ENCODE peak calls at places on chromosomes 11 and 22, in five cellular contexts. L is bronchial epithelial cell, U is adrenal gland, G is left cardiac atrium, K is H54. P is an unnamed sample.

GRCh38 chr22:30047364-30047738 is 32.9 kb upstream of the HORMAD2 start:
- DNase-seq in L (no peak), K (no peak), G (no peak), U (no peak), P (no peak)

GRCh38 chr11:576791-577610 is 731 bp downstream of the PHRF1 start:
- DNase-seq in G (no peak), U (no peak), L (no peak), K (no peak), P (no peak)

GRCh38 chr11:88631497-88631896 is 294.0 kb upstream of the CTSC start:
- DNase-seq in G (no peak), L (peak; percentile 66), K (no peak), U (no peak), P (no peak)

GRCh38 chr22:33811208-33811607 is 109.1 kb downstream of the LARGE1 start:
- DNase-seq in L (no peak), K (no peak), G (no peak), U (no peak), P (no peak)

GRCh38 chr11:7520981-7521487 is 7.2 kb downstream of the PPFIBP2 start:
- DNase-seq in G (no peak), K (no peak), U (no peak), L (no peak), P (no peak)

GRCh38 chr11:73072935-73073481 is 69.1 kb downstream of the FCHSD2 start:
- DNase-seq in G (no peak), U (no peak), L (peak; percentile 69), K (no peak), P (peak; percentile 47)

GRCh38 chr11:95256204-95256819 is 25.3 kb upstream of the SESN3 start:
- DNase-seq in G (no peak), K (no peak), L (peak; percentile 25), U (no peak), P (no peak)

GRCh38 chr11:83725161-83725560 is 439.0 kb upstream of the CCDC90B start:
- DNase-seq in L (no peak), K (no peak), G (no peak), U (no peak), P (no peak)

GRCh38 chr11:64713031-64713780 is 9.8 kb downstream of the NRXN2 start:
- DNase-seq in U (no peak), L (peak; percentile 17), G (peak; percentile 39), K (no peak), P (no peak)

GRCh38 chr11:70077411-70078094 is 564 bp upstream of the ANO1 start:
- DNase-seq in G (no peak), K (no peak), L (no peak), U (no peak), P (no peak)

GRCh38 chr22:29225422-29226090 is 19.9 kb downstream of the EMID1 start:
- DNase-seq in K (peak; percentile 35), G (peak; percentile 69), L (no peak), U (peak; percentile 80), P (peak; percentile 49)

GRCh38 chr11:58829736-58830135 is 14.8 kb downstream of the GLYATL2 start:
- DNase-seq in U (no peak), G (no peak), K (no peak), L (peak; percentile 90), P (no peak)

GRCh38 chr11:125380756-125381445 is 115.2 kb downstream of the FEZ1 start:
- DNase-seq in U (no peak), G (no peak), L (no peak), K (no peak), P (no peak)

GRCh38 chr11:32210601-32211000 is 119.7 kb downstream of the RCN1 start:
- DNase-seq in K (peak; percentile 60), G (no peak), U (no peak), L (peak; percentile 44), P (no peak)

GRCh38 chr11:13140028-13140870 is 131.1 kb downstream of the RASSF10 start:
- DNase-seq in L (peak; percentile 76), G (no peak), K (no peak), U (no peak), P (peak; percentile 87)

GRCh38 chr11:101759771-101760450 is 154.9 kb upstream of the CEP126 start:
- DNase-seq in K (no peak), G (no peak), U (no peak), L (peak; percentile 46), P (no peak)

GRCh38 chr11:45108070-45109064 is 38.1 kb upstream of the PRDM11 start:
- DNase-seq in U (no peak), K (no peak), L (peak; percentile 9), G (no peak), P (peak; percentile 21)

GRCh38 chr22:37329239-37330140 is 47.2 kb downstream of the CYTH4 start:
- DNase-seq in K (no peak), U (no peak), G (no peak), L (peak; percentile 83), P (no peak)

GRCh38 chr11:121053244-121053643 is 29.3 kb downstream of the TBCEL start:
- DNase-seq in U (no peak), G (no peak), K (no peak), L (no peak), P (no peak)

GRCh38 chr11:64998141-64998540 is 1.4 kb upstream of the BATF2 start:
- DNase-seq in L (no peak), U (no peak), G (no peak), K (no peak), P (peak; percentile 43)

GRCh38 chr22:21939392-21940319 is 13.0 kb downstream of the PPM1F start:
- DNase-seq in K (no peak), L (no peak), U (no peak), G (peak; percentile 27), P (no peak)

GRCh38 chr11:108199446-108200321 is 22.8 kb downstream of the NPAT start:
- DNase-seq in K (no peak), L (peak; percentile 97), U (no peak), G (no peak), P (no peak)

GRCh38 chr22:38755155-38755910 is 465 bp downstream of the SUN2 start:
- DNase-seq in G (peak; percentile 95), U (peak; percentile 96), K (peak; percentile 88), L (peak; percentile 19), P (peak; percentile 95)